ENCODE peak calls at places on chromosomes 13 and 19, in four cellular contexts. F is upper lobe of left lung, N is transverse colon, M is tibial artery. Y is an unnamed sample.

GRCh38 chr19:1094655-1094977 is 559 bp downstream of the POLR2E start:
- DNase-seq in M (no peak), F (no peak), N (no peak), Y (no peak)

GRCh38 chr13:104831823-104832222 is 1703.6 kb downstream of the EFNB2 start:
- DNase-seq in F (no peak), N (no peak), M (no peak), Y (no peak)

GRCh38 chr19:42529248-42529764 is 1.0 kb upstream of the CEACAM1 start:
- DNase-seq in F (peak; percentile 76), N (peak; percentile 83), M (no peak), Y (peak; percentile 82)

GRCh38 chr19:47200530-47200929 is 30.5 kb downstream of the BBC3 start:
- DNase-seq in N (no peak), M (no peak), F (no peak), Y (no peak)

GRCh38 chr13:76148374-76148773 is 512.2 kb downstream of the LMO7 start:
- DNase-seq in N (no peak), M (no peak), F (no peak), Y (no peak)

GRCh38 chr19:4694211-4694987 is 24.3 kb upstream of the MYDGF start:
- DNase-seq in M (no peak), F (no peak), N (peak; percentile 46), Y (no peak)

GRCh38 chr19:47695533-47696262 is 17.5 kb upstream of the EHD2 start:
- DNase-seq in M (peak; percentile 62), F (no peak), N (no peak), Y (no peak)

GRCh38 chr13:43937839-43938238 is 58.1 kb downstream of the LACC1 start:
- DNase-seq in F (no peak), N (no peak), M (no peak), Y (no peak)

GRCh38 chr19:44315883-44316282 is 11.1 kb upstream of the ZNF235 start:
- DNase-seq in N (no peak), F (no peak), M (no peak), Y (no peak)

GRCh38 chr13:109667754-109668360 is 118.5 kb downstream of the IRS2 start:
- DNase-seq in F (no peak), N (no peak), M (no peak), Y (no peak)

GRCh38 chr19:9453953-9454352 is 18.6 kb upstream of the ZNF266 start:
- DNase-seq in F (no peak), M (no peak), N (no peak), Y (no peak)

GRCh38 chr19:40549007-40549708 is 27.5 kb upstream of the SHKBP1 start:
- DNase-seq in F (peak; percentile 73), N (peak; percentile 59), M (no peak), Y (peak; percentile 84)

GRCh38 chr19:50205681-50206138 is 2.3 kb downstream of the MYH14 start:
- DNase-seq in F (peak; percentile 87), N (peak; percentile 91), M (no peak), Y (no peak)

GRCh38 chr13:113946409-113947181 is 27.3 kb downstream of the C13orf46 start:
- DNase-seq in M (peak; percentile 65), N (no peak), F (no peak), Y (no peak)

GRCh38 chr13:113971471-113972231 is 2.2 kb downstream of the C13orf46 start:
- DNase-seq in M (peak; percentile 55), F (no peak), N (no peak), Y (no peak)

GRCh38 chr19:45742969-45743368 is 9.7 kb downstream of the MEIOSIN start:
- DNase-seq in F (no peak), N (no peak), M (no peak), Y (no peak)

GRCh38 chr13:30346789-30347167 is 39.4 kb upstream of the KATNAL1 start:
- DNase-seq in F (no peak), M (no peak), N (no peak), Y (no peak)
- H3K27me3 ChIP-seq in F (no peaks in the 10 kb centered on the region), M (no peaks in the 10 kb centered on the region), N (no peaks in the 10 kb centered on the region), Y (no peaks in the 10 kb centered on the region)

DNA sequence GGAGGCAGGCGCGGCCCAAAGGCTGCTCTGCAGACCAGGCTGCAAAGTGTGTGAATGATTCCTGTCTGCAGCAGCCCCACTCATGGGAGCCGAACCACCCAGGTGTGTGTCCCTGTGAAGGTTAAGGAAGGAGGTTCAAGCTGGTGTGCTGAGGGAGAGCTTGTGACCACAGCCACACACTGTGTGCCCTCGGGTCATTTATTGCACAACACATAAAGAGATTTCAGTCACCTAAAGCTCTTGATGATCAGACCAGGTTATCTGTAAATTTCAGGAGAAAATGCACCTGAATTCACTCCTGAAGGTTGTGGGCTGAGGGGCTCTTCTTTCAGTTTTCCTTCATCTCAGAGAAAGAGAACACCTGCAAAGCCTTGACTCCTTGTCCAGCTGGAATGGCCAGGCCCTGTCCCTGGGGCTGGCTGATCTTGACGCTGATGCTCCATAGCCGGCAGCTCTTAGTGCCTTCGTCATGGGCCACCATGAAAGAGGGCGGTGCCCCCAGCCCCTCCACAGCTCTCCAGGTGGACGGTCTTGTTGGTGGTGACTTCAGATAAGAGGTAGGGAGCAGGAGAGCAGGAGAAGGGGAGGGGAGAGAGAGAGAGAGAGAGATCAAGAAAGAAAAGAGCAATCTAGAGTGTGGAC is 110.8 kb upstream of the C1QTNF9B start:
- DNase-seq in F (no peak), M (no peak), N (no peak), Y (no peak)
- H3K36me3 ChIP-seq in F (no peaks in the 10 kb centered on the region), M (no peaks in the 10 kb centered on the region), N (no peaks in the 10 kb centered on the region), Y (no peaks in the 10 kb centered on the region)

GRCh38 chr19:33518541-33518940 is 3.0 kb downstream of the PEPD start:
- DNase-seq in M (no peak), N (no peak), F (no peak), Y (no peak)

GRCh38 chr19:33521480-33522370 is at the start of gene PEPD:
- DNase-seq in M (peak; percentile 95), F (peak; percentile 89), N (peak; percentile 90), Y (peak; percentile 94)

GRCh38 chr19:33519416-33519815 is 2.2 kb downstream of the PEPD start:
- DNase-seq in N (no peak), F (no peak), M (no peak), Y (no peak)

GRCh38 chr19:33520844-33521479 is 629 bp downstream of the PEPD start:
- DNase-seq in M (no peak), N (peak; percentile 38), F (no peak), Y (no peak)

GRCh38 chr19:33520048-33520643 is 1.4 kb downstream of the PEPD start:
- DNase-seq in N (no peak), M (no peak), F (no peak), Y (no peak)
- H3K4me3 ChIP-seq in N (no peak overlapping the region), M (no peak overlapping the region), F (no peak overlapping the region), Y (no peak overlapping the region)

DNA sequence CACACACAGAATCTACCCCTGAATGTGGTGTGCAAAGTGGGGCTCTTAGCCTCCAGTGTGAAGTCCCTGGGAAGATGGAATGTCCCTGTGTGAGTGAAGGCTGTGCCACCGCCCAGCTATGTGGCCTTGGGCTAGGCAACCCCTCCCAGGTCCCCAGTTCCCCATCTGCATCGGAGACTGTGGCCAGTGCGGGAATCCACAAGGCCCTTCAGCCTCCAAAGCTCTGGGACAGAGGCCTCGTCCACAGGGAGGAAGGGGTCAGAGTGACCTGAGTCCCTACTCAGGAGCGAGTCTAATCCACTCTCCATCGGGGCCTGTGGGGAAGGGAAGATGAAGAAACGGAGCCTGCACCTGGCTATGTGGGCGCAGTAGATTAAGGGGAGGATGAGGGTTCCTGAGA is 19.3 kb upstream of the KIR3DL3 start:
- DNase-seq in M (no peak), F (no peak), N (no peak), Y (no peak)
- H3K27me3 ChIP-seq in M (no peaks in the 10 kb centered on the region), F (no peaks in the 10 kb centered on the region), N (no peaks in the 10 kb centered on the region), Y (no peaks in the 10 kb centered on the region)

GRCh38 chr19:11064831-11065303 is 24.4 kb upstream of the LDLR start:
- DNase-seq in M (no peak), F (no peak), N (no peak), Y (no peak)
- H3K36me3 ChIP-seq in M (peaks cover 33% of the 10 kb centered on the region), F (peaks cover 33% of the 10 kb centered on the region), N (no peaks in the 10 kb centered on the region), Y (peaks cover 56% of the 10 kb centered on the region)

GRCh38 chr13:40379794-40380608 is 286.4 kb downstream of the FOXO1 start:
- DNase-seq in F (no peak), M (no peak), N (no peak), Y (no peak)
- H3K4me3 ChIP-seq in F (no peak overlapping the region), M (no peak overlapping the region), N (no peak overlapping the region), Y (no peak overlapping the region)

GRCh38 chr13:52846567-52847321 is 1.7 kb downstream of the PCDH8 start:
- DNase-seq in F (peak; percentile 36), N (peak; percentile 54), M (no peak), Y (peak; percentile 81)

GRCh38 chr13:52847322-52847681 is 1.1 kb downstream of the PCDH8 start:
- DNase-seq in F (no peak), N (no peak), M (no peak), Y (no peak)

GRCh38 chr13:52847682-52848432 is 583 bp downstream of the PCDH8 start:
- DNase-seq in N (no peak), M (no peak), F (no peak), Y (no peak)

GRCh38 chr13:52849727-52850395 is 1.4 kb upstream of the PCDH8 start:
- DNase-seq in F (no peak), M (no peak), N (no peak), Y (no peak)

DNA sequence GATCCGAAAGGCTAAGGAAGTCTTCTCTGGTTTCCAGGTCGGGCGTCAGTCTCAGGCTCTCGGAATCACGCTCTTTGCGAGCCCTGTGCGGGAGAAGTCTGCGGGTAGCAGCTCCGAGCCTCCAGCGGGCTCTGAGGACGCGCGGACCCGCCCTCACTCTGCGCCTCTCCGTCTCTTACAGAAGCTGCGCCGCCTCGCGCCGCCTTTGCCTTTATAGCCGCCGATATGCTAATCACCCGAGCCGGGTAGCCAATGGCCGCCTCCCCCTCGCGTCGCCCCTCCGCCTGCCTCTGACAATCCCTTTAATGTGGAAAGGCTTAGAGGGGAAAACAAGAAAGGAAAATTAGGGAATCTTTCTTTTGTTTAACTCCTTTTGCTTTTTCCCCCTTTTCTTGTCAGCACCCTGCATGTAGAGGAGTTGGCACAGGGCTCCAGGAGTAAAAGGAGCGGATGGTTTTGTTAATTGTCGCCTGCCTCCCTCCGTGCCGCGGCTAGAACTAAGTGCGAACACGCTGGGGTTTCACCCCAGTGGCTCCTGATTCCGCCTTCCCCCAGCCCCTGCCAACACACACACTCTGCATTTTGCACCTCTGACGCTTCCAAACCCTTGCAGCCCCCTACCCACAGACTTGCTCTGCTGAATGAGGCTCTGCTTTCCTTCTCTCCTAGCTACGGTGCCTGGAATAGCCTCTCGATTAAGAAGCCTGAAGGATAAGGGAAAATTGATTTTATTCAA is at the start of gene PCDH8:
- DNase-seq in M (no peak), F (no peak), N (no peak), Y (no peak)
- H3K27me3 ChIP-seq in M (no peaks in the 10 kb centered on the region), F (peaks cover 65% of the 10 kb centered on the region), N (peaks cover 77% of the 10 kb centered on the region), Y (peaks cover 28% of the 10 kb centered on the region)

GRCh38 chr13:107881362-107881761 is 334.0 kb downstream of the LIG4 start:
- DNase-seq in F (no peak), M (no peak), N (no peak), Y (no peak)

GRCh38 chr13:107886118-107886517 is 329.2 kb downstream of the LIG4 start:
- DNase-seq in N (no peak), M (no peak), F (no peak), Y (no peak)

GRCh38 chr13:107883561-107884175 is 331.7 kb downstream of the LIG4 start:
- DNase-seq in N (no peak), F (no peak), M (no peak), Y (no peak)

GRCh38 chr13:107884564-107884963 is 330.8 kb downstream of the LIG4 start:
- DNase-seq in M (no peak), N (no peak), F (no peak), Y (no peak)

GRCh38 chr13:107882708-107883560 is 332.4 kb downstream of the LIG4 start:
- DNase-seq in M (no peak), N (no peak), F (no peak), Y (no peak)
- H3K36me3 ChIP-seq in M (no peaks in the 10 kb centered on the region), N (no peaks in the 10 kb centered on the region), F (no peaks in the 10 kb centered on the region), Y (no peaks in the 10 kb centered on the region)

Y was measured in HAP-1.